ENCODE peak calls at places on chromosome 15, in nine cellular contexts. G, D, L, M, E, V, Q, F and C are unnamed samples.

GRCh38 chr15:64930778-64931240 is 19.1 kb downstream of the ANKDD1A start:
- DNase-seq in V (no peak), Q (no peak), E (peak; percentile 11), D (peak; percentile 31), F (no peak), G (no peak), L (no peak), M (no peak), C (no peak)

GRCh38 chr15:80265021-80265420 is 13.0 kb upstream of the CTXND1 start:
- DNase-seq in Q (no peak), E (no peak), D (no peak), M (no peak), G (no peak), V (no peak), F (no peak), L (no peak), C (no peak)

GRCh38 chr15:66881173-66881905 is 179.3 kb downstream of the SMAD6 start:
- DNase-seq in E (no peak), G (no peak), V (no peak), L (no peak), M (no peak), D (no peak), Q (no peak), F (no peak), C (no peak)

GRCh38 chr15:29952245-29952644 is 130.0 kb upstream of the TJP1 start:
- DNase-seq in M (no peak), V (no peak), G (no peak), L (no peak), Q (no peak), D (no peak), E (no peak), F (no peak), C (no peak)

GRCh38 chr15:48888209-48888608 is 10.3 kb downstream of the EID1 start:
- DNase-seq in L (no peak), F (no peak), V (no peak), G (no peak), E (no peak), D (no peak), Q (no peak), M (no peak), C (no peak)

GRCh38 chr15:98853593-98854420 is 153.8 kb downstream of the PGPEP1L start:
- DNase-seq in Q (no peak), V (no peak), E (no peak), L (no peak), G (peak; percentile 38), M (no peak), D (peak; percentile 87), F (no peak), C (no peak)

GRCh38 chr15:58492661-58493397 is 61.0 kb downstream of the LIPC start:
- DNase-seq in G (no peak), V (peak; percentile 28), L (no peak), D (no peak), E (no peak), Q (no peak), M (no peak), F (no peak), C (no peak)

GRCh38 chr15:47885921-47886320 is 168.6 kb downstream of the SEMA6D start:
- DNase-seq in D (no peak), E (no peak), Q (no peak), M (no peak), V (no peak), G (no peak), L (no peak), F (no peak), C (no peak)

GRCh38 chr15:58957101-58957973 is 23.9 kb upstream of the SLTM start:
- DNase-seq in L (peak; percentile 45), G (peak; percentile 48), E (no peak), V (no peak), Q (peak; percentile 39), F (peak; percentile 46), D (peak; percentile 88), M (peak; percentile 93), C (peak; percentile 65)

GRCh38 chr15:101198820-101199219 is 53.0 kb downstream of the CHSY1 start:
- DNase-seq in Q (no peak), G (no peak), V (no peak), M (no peak), D (no peak), F (no peak), L (no peak), E (no peak), C (no peak)

GRCh38 chr15:101203029-101203428 is 48.8 kb downstream of the CHSY1 start:
- DNase-seq in M (no peak), G (no peak), F (no peak), D (no peak), L (no peak), E (no peak), V (no peak), Q (no peak), C (no peak)

GRCh38 chr15:101203607-101204006 is 48.2 kb downstream of the CHSY1 start:
- DNase-seq in V (peak; percentile 28), D (no peak), F (no peak), L (no peak), G (no peak), M (no peak), Q (no peak), E (no peak), C (no peak)

GRCh38 chr15:101200181-101200580 is 51.7 kb downstream of the CHSY1 start:
- DNase-seq in Q (no peak), L (no peak), V (no peak), M (no peak), D (no peak), E (no peak), F (no peak), G (no peak), C (no peak)

DNA sequence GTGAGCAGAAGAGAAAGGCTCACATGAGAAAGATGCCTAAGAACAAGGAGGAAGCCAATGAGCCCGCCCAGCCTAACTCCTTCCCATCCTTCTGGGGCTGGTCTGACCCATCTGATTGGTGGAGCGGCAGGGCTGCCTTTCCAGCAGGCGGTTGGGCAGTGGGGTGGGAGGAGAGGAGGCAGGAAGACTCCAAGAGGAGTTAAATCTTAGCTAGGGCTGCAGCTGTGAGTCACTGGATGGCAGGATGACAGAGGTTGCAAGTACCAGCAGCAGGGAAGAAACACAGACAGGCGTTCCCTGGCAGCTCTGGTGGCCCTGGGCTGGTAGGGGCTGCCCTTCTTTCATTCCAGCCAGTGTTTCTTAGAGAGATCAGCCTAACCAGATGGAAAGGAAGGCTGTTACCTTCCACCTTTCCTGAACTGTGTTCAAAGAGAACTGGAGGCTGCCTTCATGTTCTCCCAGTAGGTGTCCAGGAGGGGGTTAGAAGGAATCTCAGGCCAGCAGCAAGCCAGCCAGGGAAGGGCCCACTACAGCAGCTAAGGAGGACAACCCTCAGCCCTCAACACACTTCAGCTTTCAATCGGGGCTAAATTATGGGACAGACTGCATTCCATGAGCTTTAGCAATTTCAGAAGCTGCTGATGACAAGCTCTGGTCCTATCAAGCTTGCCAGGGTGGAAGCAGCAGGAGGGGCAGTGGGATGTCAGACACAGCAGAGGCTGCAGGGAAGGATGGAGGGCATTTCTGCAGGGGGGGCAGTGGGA is 50.3 kb downstream of the CHSY1 start:
- DNase-seq in D (peak; percentile 93), L (no peak), Q (peak; percentile 54), E (peak; percentile 93), F (no peak), G (peak; percentile 67), M (no peak), V (peak; percentile 78), C (no peak)
- H3K27ac ChIP-seq in D (peak overlapping the region; percentile 55), L (no peak overlapping the region), Q (peak overlapping the region; percentile 26), E (peak overlapping the region; percentile 91), F (no peak overlapping the region), G (peak overlapping the region; percentile 45), M (no peak overlapping the region), V (peak overlapping the region; percentile 35), C (peak overlapping the region; percentile 1)

GRCh38 chr15:52787123-52787503 is 3.0 kb downstream of the ONECUT1 start:
- DNase-seq in V (no peak), M (no peak), E (no peak), F (no peak), Q (no peak), D (no peak), L (no peak), G (no peak), C (no peak)
- H3K4me3 ChIP-seq in V (no peak overlapping the region), M (no peak overlapping the region), E (no peak overlapping the region), F (no peak overlapping the region), Q (no peak overlapping the region), D (no peak overlapping the region), L (no peak overlapping the region), G (no peak overlapping the region), C (peak overlapping the region; percentile 54)

GRCh38 chr15:56808160-56808559 is 74.9 kb upstream of the ZNF280D start:
- DNase-seq in Q (no peak), G (no peak), F (no peak), V (no peak), E (no peak), D (no peak), M (no peak), L (no peak), C (no peak)

GRCh38 chr15:56812255-56812654 is 78.9 kb upstream of the ZNF280D start:
- DNase-seq in D (no peak), V (no peak), E (no peak), M (no peak), Q (no peak), L (no peak), G (no peak), F (no peak), C (no peak)

GRCh38 chr15:56813995-56814394 is 80.7 kb upstream of the ZNF280D start:
- DNase-seq in F (no peak), L (no peak), E (no peak), V (no peak), Q (no peak), G (no peak), M (no peak), D (no peak), C (no peak)

GRCh38 chr15:56814429-56814828 is 81.1 kb upstream of the ZNF280D start:
- DNase-seq in D (no peak), V (no peak), M (no peak), F (no peak), Q (no peak), E (no peak), G (no peak), L (no peak), C (no peak)

DNA sequence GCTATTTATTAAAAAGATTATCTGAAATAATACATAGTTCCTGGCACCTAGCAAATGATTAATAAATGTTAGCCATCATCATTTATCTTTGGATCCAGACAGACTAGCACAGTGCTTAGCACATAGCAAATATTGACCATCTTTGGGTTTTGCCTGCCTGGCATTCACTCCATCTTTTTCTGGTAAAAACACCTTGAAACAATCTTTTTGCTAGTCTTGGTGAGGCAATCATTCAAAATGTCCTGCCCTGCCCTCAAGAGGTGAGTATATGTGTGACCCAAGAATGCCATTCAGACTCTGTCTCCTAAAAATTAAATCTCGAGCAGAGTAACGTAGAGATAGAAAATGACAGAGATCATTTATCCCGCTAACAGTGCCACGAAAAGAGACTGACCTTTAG is 78.3 kb upstream of the ZNF280D start:
- DNase-seq in L (no peak), Q (no peak), E (no peak), V (no peak), M (peak; percentile 55), F (no peak), G (no peak), D (no peak), C (no peak)
- H3K27ac ChIP-seq in L (no peak overlapping the region), Q (no peak overlapping the region), E (no peak overlapping the region), V (no peak overlapping the region), M (no peak overlapping the region), F (no peak overlapping the region), G (no peak overlapping the region), D (no peak overlapping the region), C (no peak overlapping the region)

DNA sequence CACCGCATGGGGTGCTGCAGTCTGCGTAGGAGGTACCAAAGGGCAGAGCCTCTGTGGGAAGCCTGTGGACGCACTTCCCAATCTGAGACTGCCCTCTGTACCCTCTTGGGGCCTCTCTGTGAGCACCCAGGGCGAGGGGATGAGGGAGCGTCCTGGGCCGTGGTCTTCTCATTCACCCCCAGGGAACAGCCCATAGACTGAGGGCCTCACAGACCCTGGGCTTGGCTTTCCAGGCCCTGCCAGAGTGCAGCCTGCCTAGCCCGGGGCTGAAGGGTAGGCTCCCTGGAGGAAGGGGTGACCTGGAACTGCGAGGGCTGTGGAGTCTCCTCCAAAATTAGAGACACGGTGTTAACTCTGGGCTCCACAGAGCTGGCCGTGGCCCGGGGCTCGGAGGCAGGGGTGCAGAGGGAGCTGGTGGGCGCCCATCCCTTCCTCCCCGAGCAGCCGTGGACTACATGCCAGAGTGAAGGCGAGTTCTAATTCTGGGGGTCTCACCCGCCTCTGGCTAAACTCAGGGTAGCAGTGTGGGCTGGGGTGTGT is 468 bp upstream of the SPTBN5 start:
- DNase-seq in G (no peak), Q (no peak), D (no peak), E (no peak), L (no peak), F (no peak), V (no peak), M (no peak), C (no peak)
- H3K4me3 ChIP-seq in G (no peak overlapping the region), Q (peak overlapping the region; percentile 26), D (no peak overlapping the region), E (no peak overlapping the region), L (peak overlapping the region; percentile 24), F (peak overlapping the region; percentile 29), V (no peak overlapping the region), M (no peak overlapping the region), C (peak overlapping the region; percentile 10)